ENCODE peak calls at places on chromosomes 12 and 14, in seven cellular contexts. X, M, F, C, V, W and O are unnamed samples.
A peak's percentile ranks its signal among the peaks of the same experiment; 100 is the strongest.

GRCh38 chr14:22411398-22411797 is 177.6 kb downstream of the DAD1 start:
- DNase-seq in V (no peak), C (no peak), W (no peak), X (no peak), F (no peak), M (no peak), O (no peak)

GRCh38 chr14:31320216-31320615 is 100.1 kb downstream of the HEATR5A start:
- DNase-seq in W (no peak), M (no peak), V (no peak), X (no peak), F (no peak), C (no peak), O (no peak)

GRCh38 chr14:33998263-33998662 is 47.4 kb upstream of the EGLN3 start:
- DNase-seq in C (no peak), X (no peak), W (no peak), M (no peak), F (no peak), V (no peak), O (no peak)

GRCh38 chr12:52204931-52205505 is 13.2 kb upstream of the KRT80 start:
- DNase-seq in C (no peak), F (no peak), V (no peak), M (no peak), X (no peak), W (no peak), O (no peak)

GRCh38 chr12:52036587-52037171 is 14.6 kb upstream of the NR4A1 start:
- DNase-seq in V (peak; percentile 87), F (peak; percentile 90), X (no peak), M (peak; percentile 70), W (peak; percentile 60), C (peak; percentile 89), O (peak; percentile 77)

GRCh38 chr14:22319526-22320352 is 269.3 kb downstream of the DAD1 start:
- DNase-seq in F (peak; percentile 63), X (no peak), W (peak; percentile 64), C (peak; percentile 39), M (no peak), V (peak; percentile 81), O (peak; percentile 65)

GRCh38 chr14:22812744-22813143 is 2.5 kb downstream of the SLC7A7 start:
- DNase-seq in M (no peak), W (no peak), V (no peak), X (no peak), C (no peak), F (no peak), O (no peak)

GRCh38 chr14:92751819-92752218 is 3.4 kb upstream of the LGMN start:
- DNase-seq in W (no peak), V (no peak), F (no peak), M (no peak), X (no peak), C (no peak), O (no peak)

GRCh38 chr14:102819176-102819628 is 42.0 kb downstream of the TRAF3 start:
- DNase-seq in W (no peak), V (no peak), M (peak; percentile 16), X (no peak), C (no peak), F (peak; percentile 28), O (peak; percentile 71)

GRCh38 chr12:62757048-62757447 is 177.9 kb downstream of the PPM1H start:
- DNase-seq in M (no peak), X (no peak), W (no peak), C (no peak), F (no peak), V (no peak), O (no peak)

GRCh38 chr14:93115920-93116675 is at the start of gene ITPK1:
- DNase-seq in W (peak; percentile 34), F (peak; percentile 23), X (no peak), C (peak; percentile 55), V (peak; percentile 46), M (peak; percentile 44), O (peak; percentile 61)

GRCh38 chr14:95713596-95714371 is at the start of gene TCL1A:
- DNase-seq in V (no peak), X (no peak), M (no peak), C (no peak), W (no peak), F (no peak), O (no peak)

GRCh38 chr14:104178279-104178678 is 39.9 kb downstream of the KIF26A start:
- DNase-seq in V (no peak), W (no peak), C (no peak), M (no peak), X (no peak), F (no peak), O (no peak)

GRCh38 chr12:104653730-104654328 is 197.1 kb downstream of the CHST11 start:
- DNase-seq in V (no peak), W (no peak), X (no peak), C (no peak), M (no peak), F (no peak), O (no peak)

GRCh38 chr12:27619308-27619707 is 76.9 kb upstream of the REP15 start:
- DNase-seq in F (no peak), M (no peak), C (no peak), V (peak; percentile 88), W (peak; percentile 91), X (no peak), O (peak; percentile 85)

GRCh38 chr12:121697093-121697698 is 15.4 kb upstream of the TMEM120B start:
- DNase-seq in V (peak; percentile 63), M (no peak), X (no peak), C (no peak), W (peak; percentile 63), F (peak; percentile 46), O (peak; percentile 60)

DNA sequence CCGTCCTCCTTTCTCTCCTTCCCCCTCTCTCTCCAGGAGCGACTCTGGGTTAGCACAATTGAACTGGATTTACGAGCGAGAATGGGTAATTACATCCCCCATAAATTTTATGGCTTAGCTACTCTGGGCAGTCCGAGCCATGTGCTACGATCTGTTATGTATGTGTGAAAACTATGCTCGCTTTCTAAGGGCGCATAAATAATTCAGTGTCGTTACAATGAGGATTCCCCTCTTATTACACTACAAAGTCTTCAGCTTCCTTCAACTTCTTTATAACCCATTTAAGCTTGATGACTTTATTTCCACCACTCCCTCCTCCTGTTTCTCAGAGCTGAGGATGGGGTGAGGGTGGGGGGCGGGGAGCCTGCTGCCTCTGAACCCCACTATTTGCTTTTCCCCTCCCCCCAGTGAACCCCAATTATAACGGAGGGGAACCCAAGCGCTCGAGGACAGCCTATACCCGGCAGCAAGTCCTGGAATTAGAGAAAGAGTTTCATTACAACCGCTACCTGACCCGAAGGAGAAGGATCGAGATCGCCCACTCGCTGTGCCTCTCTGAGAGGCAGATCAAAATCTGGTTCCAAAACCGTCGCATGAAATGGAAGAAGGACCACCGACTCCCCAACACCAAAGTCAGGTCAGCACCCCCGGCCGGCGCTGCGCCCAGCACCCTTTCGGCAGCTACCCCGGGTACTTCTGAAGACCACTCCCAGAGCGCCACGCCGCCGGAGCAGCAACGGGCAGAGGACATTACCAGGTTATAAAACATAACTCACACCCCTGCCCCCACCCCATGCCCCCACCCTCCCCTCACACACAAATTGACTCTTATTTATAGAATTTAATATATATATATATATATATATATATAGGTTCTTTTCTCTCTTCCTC is 1.1 kb downstream of the HOXC4 start:
- DNase-seq in M (no peak), X (no peak), C (no peak), V (no peak), W (no peak), F (no peak), O (no peak)
- H3K4me3 ChIP-seq in M (no peak overlapping the region), X (peak overlapping the region; percentile 43), C (no peak overlapping the region), V (peak overlapping the region; percentile 69), W (peak overlapping the region; percentile 76), F (no peak overlapping the region), O (peak overlapping the region; percentile 56)

DNA sequence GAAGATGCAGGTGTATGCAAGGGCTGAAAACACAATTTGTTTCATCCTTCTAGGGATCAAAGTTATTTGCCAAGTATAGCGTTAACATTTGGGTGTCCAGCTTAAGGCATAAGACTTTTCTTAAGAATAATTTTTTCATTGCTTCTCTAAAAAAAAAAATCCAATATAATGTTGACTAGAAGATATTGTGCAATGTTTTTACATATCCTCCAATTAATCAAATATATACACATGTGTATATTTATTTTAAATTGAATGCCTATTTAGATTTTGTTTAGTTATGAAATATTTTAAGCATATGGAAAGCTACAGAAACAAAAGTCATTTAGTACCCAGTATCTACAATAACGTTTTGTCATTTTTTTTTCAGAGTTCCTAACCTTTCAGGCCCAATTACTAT is 28.5 kb upstream of the KRR1 start:
- DNase-seq in M (no peak), W (no peak), F (no peak), C (no peak), X (no peak), V (no peak), O (no peak)
- TF ChIP-seq CTCF in M (no peak), W (no peak), F (no peak), C (no peak), X (no peak), V (no peak), O (no peak)

GRCh38 chr12:4168041-4168440 is 105.5 kb upstream of the CCND2 start:
- DNase-seq in V (no peak), X (no peak), M (no peak), C (no peak), W (no peak), F (no peak), O (no peak)

GRCh38 chr12:4160314-4161040 is 113.1 kb upstream of the CCND2 start:
- DNase-seq in C (no peak), M (no peak), X (no peak), W (no peak), F (no peak), V (no peak), O (no peak)

GRCh38 chr12:4169522-4169921 is 104.0 kb upstream of the CCND2 start:
- DNase-seq in V (no peak), W (no peak), X (no peak), F (no peak), C (no peak), M (no peak), O (no peak)

GRCh38 chr12:4161718-4162117 is 111.8 kb upstream of the CCND2 start:
- DNase-seq in M (no peak), W (no peak), F (no peak), C (no peak), V (no peak), X (no peak), O (no peak)

DNA sequence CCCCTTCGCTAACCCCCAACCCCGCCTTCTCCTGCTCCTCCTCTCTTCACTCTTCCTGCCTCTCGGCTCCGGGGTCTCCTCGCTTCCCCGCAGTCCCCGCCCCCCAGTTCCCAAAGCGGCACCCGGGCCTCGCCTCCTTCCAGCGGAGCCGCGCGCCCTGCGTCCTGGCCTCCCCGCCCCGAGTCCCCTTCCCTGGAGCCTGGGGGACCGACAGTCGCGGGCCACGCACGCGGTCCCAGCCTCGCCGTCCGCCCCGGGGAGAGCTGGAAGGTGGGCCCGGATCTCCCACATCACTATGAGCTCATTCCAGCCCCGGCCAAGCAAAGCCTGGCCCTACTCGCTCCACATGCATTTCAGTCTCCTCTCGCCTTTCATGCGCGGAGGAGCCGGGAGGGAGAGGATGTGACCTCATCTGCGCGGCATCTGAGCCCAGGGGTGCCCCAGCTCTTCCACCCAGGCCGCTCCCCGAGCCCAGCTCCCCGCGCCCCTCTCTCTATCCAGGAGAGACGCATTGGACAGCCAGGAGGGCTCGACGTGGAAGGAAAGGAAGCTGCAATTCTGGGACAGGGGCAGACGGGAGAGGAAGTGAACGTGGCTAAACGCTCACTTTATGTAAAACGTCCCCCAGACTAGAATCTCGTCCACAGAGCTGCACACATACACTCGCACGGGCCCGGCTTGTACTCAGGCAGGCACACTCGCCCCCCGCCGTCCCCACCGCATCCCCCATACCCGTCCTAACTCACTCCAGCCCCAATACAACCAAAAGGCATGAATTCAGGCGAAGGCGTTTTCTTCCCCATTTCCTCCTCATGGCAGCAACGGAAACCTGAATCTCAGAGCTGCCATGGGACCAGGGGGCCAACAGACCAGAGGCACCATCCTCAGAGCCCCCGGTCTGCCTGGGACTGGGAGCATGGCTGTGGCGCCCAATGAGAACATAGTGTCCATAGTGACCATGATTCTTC is 108.7 kb upstream of the CCND2 start:
- DNase-seq in V (peak; percentile 74), X (peak; percentile 34), F (no peak), M (peak; percentile 46), W (peak; percentile 64), C (no peak), O (peak; percentile 83)
- H3K4me3 ChIP-seq in V (peak overlapping the region; percentile 27), X (peak overlapping the region; percentile 55), F (peak overlapping the region; percentile 21), M (peak overlapping the region; percentile 76), W (peak overlapping the region; percentile 27), C (no peak overlapping the region), O (peak overlapping the region; percentile 27)

GRCh38 chr14:100670017-100670974 is 56.4 kb upstream of the DLK1 start:
- DNase-seq in C (no peak), W (no peak), F (no peak), V (no peak), X (no peak), M (no peak), O (no peak)
- TF ChIP-seq CTCF in C (no peak), W (no peak), F (no peak), V (no peak), X (no peak), M (no peak), O (no peak)